ENCODE peak calls at places on chromosomes 12 and 14, in nine cellular contexts. I is tibial nerve, C is H9, U is stomach, F is K562, Q is A549, V is ascending aorta, P is left ventricle myocardium inferior, T is heart left ventricle. L is an unnamed sample. For H3K4me1, the result is how much of the 10 kb centered on the place peaks cover.

GRCh38 chr12:86261142-86261541 is 5.0 kb upstream of the MGAT4C start:
- DNase-seq in I (no peak), C (no peak), U (no peak), F (no peak), Q (no peak), V (no peak), P (no peak), T (no peak), L (no peak)

GRCh38 chr14:20530771-20531571 is 25.6 kb downstream of the RNASE10 start:
- DNase-seq in I (peak), C (peak), U (peak), F (peak), Q (peak), V (peak), P (peak), T (peak), L (peak)

GRCh38 chr12:1540690-1541089 is 53.7 kb downstream of the FBXL14 start:
- DNase-seq in I (no peak), C (no peak), U (no peak), F (no peak), Q (no peak), V (no peak), P (no peak), T (no peak), L (no peak)

GRCh38 chr14:38040411-38040810 is 167.3 kb upstream of the SSTR1 start:
- DNase-seq in I (no peak), C (no peak), U (no peak), F (no peak), Q (no peak), V (no peak), P (no peak), T (no peak), L (no peak)

GRCh38 chr12:77510985-77511384 is 319.7 kb upstream of the NAV3 start:
- DNase-seq in I (no peak), C (no peak), U (no peak), F (no peak), Q (no peak), V (no peak), P (no peak), T (no peak), L (no peak)

GRCh38 chr14:102481791-102482238 is 27.8 kb downstream of the ANKRD9 start:
- DNase-seq in I (no peak), C (no peak), U (no peak), F (no peak), Q (peak), V (no peak), P (no peak), T (no peak), L (peak)

GRCh38 chr12:87995581-87996178 is 33.5 kb downstream of the C12orf50 start:
- DNase-seq in I (peak), C (peak), U (peak), F (peak), Q (peak), V (peak), P (peak), T (peak), L (peak)

GRCh38 chr14:38882533-38882932 is 220.5 kb downstream of the SEC23A start:
- DNase-seq in I (no peak), C (no peak), U (no peak), F (no peak), Q (no peak), V (no peak), P (no peak), T (no peak), L (no peak)

GRCh38 chr14:72544615-72545387 is 349.1 kb downstream of the DPF3 start:
- DNase-seq in I (no peak), C (peak), U (no peak), F (no peak), Q (no peak), V (no peak), P (no peak), T (no peak), L (no peak)

GRCh38 chr12:29242921-29243431 is 93.9 kb downstream of the FAR2 start:
- DNase-seq in I (no peak), C (no peak), U (no peak), F (no peak), Q (no peak), V (no peak), P (no peak), T (no peak), L (no peak)

GRCh38 chr12:74382994-74383393 is 154.6 kb upstream of the ATXN7L3B start:
- DNase-seq in I (no peak), C (no peak), U (no peak), F (no peak), Q (no peak), V (no peak), P (no peak), T (no peak), L (no peak)

GRCh38 chr12:115611477-115611876 is 666.0 kb downstream of the MED13L start:
- DNase-seq in I (no peak), C (no peak), U (peak), F (no peak), Q (no peak), V (no peak), P (peak), T (peak), L (no peak)

GRCh38 chr14:57963071-57963470 is 97.2 kb upstream of the SLC35F4 start:
- DNase-seq in I (no peak), C (no peak), U (no peak), F (no peak), Q (no peak), V (no peak), P (no peak), T (no peak), L (no peak)

GRCh38 chr12:104122298-104122697 is 15.7 kb downstream of the NFYB start:
- DNase-seq in I (no peak), C (no peak), U (no peak), F (no peak), Q (no peak), V (no peak), P (no peak), T (no peak), L (no peak)

DNA sequence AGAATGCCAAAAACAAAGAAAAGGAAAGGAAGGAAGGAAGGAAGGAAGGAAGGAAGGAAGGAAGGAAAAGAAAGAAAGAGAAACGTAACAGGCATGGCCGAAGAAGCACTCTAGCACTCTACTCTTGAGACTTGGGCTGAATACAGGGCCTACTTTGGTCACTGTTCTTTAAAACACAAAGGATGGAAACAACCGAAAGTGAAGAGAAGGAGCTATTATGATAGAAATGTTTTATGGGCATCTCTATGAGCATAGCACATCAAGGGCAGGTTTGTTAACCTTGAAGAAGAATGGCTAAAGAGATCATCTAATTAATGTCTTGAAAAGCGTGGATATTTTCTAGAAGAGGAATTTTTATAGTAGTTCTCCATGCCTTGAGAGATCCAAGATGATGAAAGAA is 15.9 kb upstream of the OTX2 start:
- DNase-seq in I (no peak), C (no peak), U (no peak), F (no peak), Q (no peak), V (no peak), P (no peak), T (no peak), L (no peak)
- TF ChIP-seq CTCF in I (no peak), C (no peak), U (no peak), F (no peak), Q (no peak), V (no peak), P (no peak), T (no peak), L (no peak)

DNA sequence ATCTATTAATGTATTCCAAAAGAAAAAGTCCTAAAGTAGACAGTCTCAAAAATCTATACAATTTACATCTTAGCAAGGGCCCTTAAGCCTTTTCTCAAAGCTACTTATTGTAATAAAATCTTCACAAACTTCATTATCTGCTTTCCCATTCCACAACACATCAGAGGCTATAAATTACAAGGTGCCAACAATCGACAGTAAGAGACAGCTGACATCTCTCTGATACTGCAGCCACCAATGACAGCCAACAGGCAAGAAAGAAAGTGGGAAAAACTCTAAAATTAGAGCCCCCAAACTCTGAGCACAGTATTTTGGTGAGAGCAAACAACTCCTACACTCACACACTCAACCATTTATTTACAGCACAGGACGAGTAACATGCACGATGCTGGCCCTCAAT is 2.2 kb downstream of the ANGEL1 start:
- DNase-seq in I (no peak), C (no peak), U (no peak), F (no peak), Q (no peak), V (no peak), P (no peak), T (no peak), L (no peak)
- H3K4me1 ChIP-seq in I (under half), C (under half), U (under half), F (under half), Q (under half), V (under half), P (half or more), T (under half), L (under half)

GRCh38 chr14:32327255-32327961 is 1.7 kb upstream of the AKAP6 start:
- DNase-seq in I (no peak), C (no peak), U (no peak), F (no peak), Q (no peak), V (no peak), P (no peak), T (no peak), L (no peak)
- TF ChIP-seq CTCF in I (no peak), C (no peak), U (no peak), F (no peak), Q (no peak), V (no peak), P (no peak), T (no peak), L (no peak)

GRCh38 chr12:121120989-121121755 is 11.5 kb upstream of the P2RX7 start:
- DNase-seq in I (no peak), C (no peak), U (no peak), F (no peak), Q (no peak), V (no peak), P (no peak), T (no peak), L (no peak)

GRCh38 chr12:121121805-121122204 is 10.9 kb upstream of the P2RX7 start:
- DNase-seq in I (no peak), C (no peak), U (no peak), F (no peak), Q (no peak), V (no peak), P (no peak), T (no peak), L (no peak)

GRCh38 chr12:121120323-121120722 is 12.4 kb upstream of the P2RX7 start:
- DNase-seq in I (no peak), C (no peak), U (no peak), F (no peak), Q (no peak), V (no peak), P (no peak), T (no peak), L (no peak)

GRCh38 chr12:121124402-121125109 is 8.1 kb upstream of the P2RX7 start:
- DNase-seq in I (no peak), C (no peak), U (no peak), F (no peak), Q (peak), V (no peak), P (no peak), T (no peak), L (peak)

DNA sequence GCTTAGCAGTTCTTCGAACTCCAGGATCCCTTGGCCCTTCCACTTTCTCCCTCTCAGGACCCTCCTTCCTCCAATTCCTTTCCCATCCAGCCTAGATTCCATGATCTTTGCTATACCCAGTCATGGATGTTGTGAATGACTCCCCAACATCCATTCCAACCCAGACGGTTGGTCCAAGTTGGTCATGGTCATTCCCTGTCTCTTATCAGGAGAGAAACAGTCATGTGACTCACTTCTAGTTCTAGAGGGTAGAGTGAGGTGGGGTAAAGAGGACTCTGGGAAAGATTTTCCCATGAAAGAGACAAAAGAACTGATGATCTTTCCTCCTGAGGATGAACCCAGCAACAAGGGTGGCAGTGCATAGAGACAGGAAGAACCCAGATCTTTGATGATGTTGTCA is 9.2 kb upstream of the P2RX7 start:
- DNase-seq in I (no peak), C (no peak), U (no peak), F (no peak), Q (no peak), V (no peak), P (no peak), T (no peak), L (no peak)
- H3K4me1 ChIP-seq in I (under half), C (under half), U (under half), F (under half), Q (under half), V (under half), P (under half), T (under half), L (under half)

L was measured in cardiac muscle cell.